ENCODE peak calls at places on chromosome 21, in five cellular contexts. A, W, T, G and C are unnamed samples.

GRCh38 chr21:31351438-31351837 is 7.4 kb upstream of the TIAM1 start:
- DNase-seq in W (no peak), T (no peak), G (no peak), A (no peak), C (no peak)

GRCh38 chr21:43866659-43867331 is 1.8 kb downstream of the AGPAT3 start:
- DNase-seq in W (peak; percentile 34), G (no peak), A (peak; percentile 62), T (peak; percentile 27), C (no peak)

GRCh38 chr21:46100426-46100825 is 2.5 kb downstream of the COL6A2 start:
- DNase-seq in T (no peak), A (no peak), W (no peak), G (peak; percentile 14), C (no peak)

GRCh38 chr21:44898851-44899767 is 21.6 kb downstream of the ITGB2 start:
- DNase-seq in A (no peak), W (no peak), G (peak; percentile 58), T (no peak), C (peak; percentile 36)

GRCh38 chr21:41166947-41167346 is 1.0 kb upstream of the BACE2 start:
- DNase-seq in W (no peak), A (no peak), G (no peak), T (no peak), C (peak; percentile 59)

GRCh38 chr21:27060190-27060589 is 93.3 kb upstream of the ADAMTS5 start:
- DNase-seq in W (no peak), A (no peak), G (no peak), T (no peak), C (no peak)

GRCh38 chr21:25997788-25998611 is 172.6 kb downstream of the APP start:
- DNase-seq in A (no peak), T (no peak), G (no peak), W (no peak), C (no peak)

GRCh38 chr21:42574234-42575027 is 60.8 kb downstream of the SLC37A1 start:
- DNase-seq in T (no peak), A (no peak), G (peak; percentile 25), W (no peak), C (peak; percentile 22)

GRCh38 chr21:45336870-45337269 is 49.2 kb upstream of the POFUT2 start:
- DNase-seq in T (no peak), W (no peak), G (peak; percentile 61), A (no peak), C (peak; percentile 64)

GRCh38 chr21:43942621-43943020 is 69.5 kb upstream of the TRAPPC10 start:
- DNase-seq in W (no peak), G (no peak), A (no peak), T (no peak), C (no peak)

GRCh38 chr21:44368711-44369446 is 15.5 kb downstream of the TRPM2 start:
- DNase-seq in T (no peak), W (no peak), A (no peak), G (no peak), C (peak; percentile 24)